ENCODE peak calls at places on chromosomes 13 and 19, in four cellular contexts. One of them, this sample, is unnamed. For H3K36me3, the result is how much of the 10 kb centered on the place peaks cover.

GRCh38 chr13:73340069-73340468 is 281.3 kb downstream of the KLF5 start:
- DNase-seq in breast epithelium: no peak
- DNase-seq in adrenal gland: no peak
- DNase-seq in Peyer's patch: no peak
- DNase-seq in this sample: no peak

GRCh38 chr19:14979498-14980255 is at the start of gene SLC1A6:
- DNase-seq in breast epithelium: no peak
- DNase-seq in adrenal gland: no peak
- DNase-seq in Peyer's patch: no peak
- DNase-seq in this sample: peak

GRCh38 chr19:6378036-6378435 is 2.3 kb upstream of the PSPN start:
- DNase-seq in breast epithelium: no peak
- DNase-seq in adrenal gland: no peak
- DNase-seq in Peyer's patch: no peak
- DNase-seq in this sample: peak

GRCh38 chr13:85091835-85092234 is 707.4 kb downstream of the SLITRK6 start:
- DNase-seq in breast epithelium: no peak
- DNase-seq in adrenal gland: no peak
- DNase-seq in Peyer's patch: no peak
- DNase-seq in this sample: no peak

GRCh38 chr13:24719139-24719538 is 38.9 kb downstream of the ATP12A start:
- DNase-seq in breast epithelium: no peak
- DNase-seq in adrenal gland: no peak
- DNase-seq in Peyer's patch: no peak
- DNase-seq in this sample: no peak

GRCh38 chr13:109297628-109298027 is 488.8 kb downstream of the IRS2 start:
- DNase-seq in breast epithelium: no peak
- DNase-seq in adrenal gland: no peak
- DNase-seq in Peyer's patch: no peak
- DNase-seq in this sample: no peak

GRCh38 chr13:95559100-95559499 is 6.6 kb downstream of the CLDN10 start:
- DNase-seq in breast epithelium: no peak
- DNase-seq in adrenal gland: no peak
- DNase-seq in Peyer's patch: no peak
- DNase-seq in this sample: no peak

GRCh38 chr19:17172624-17173345 is 42.4 kb upstream of the USE1 start:
- DNase-seq in breast epithelium: no peak
- DNase-seq in adrenal gland: no peak
- DNase-seq in Peyer's patch: no peak
- DNase-seq in this sample: no peak

GRCh38 chr13:23945612-23946011 is 48.3 kb upstream of the C1QTNF9B start:
- DNase-seq in breast epithelium: no peak
- DNase-seq in adrenal gland: no peak
- DNase-seq in Peyer's patch: no peak
- DNase-seq in this sample: no peak

GRCh38 chr13:91174886-91175501 is 172.5 kb upstream of the MIR17HG start:
- DNase-seq in breast epithelium: no peak
- DNase-seq in adrenal gland: no peak
- DNase-seq in Peyer's patch: no peak
- DNase-seq in this sample: no peak

GRCh38 chr13:95834134-95834765 is 157.3 kb downstream of the DNAJC3 start:
- DNase-seq in breast epithelium: no peak
- DNase-seq in adrenal gland: peak
- DNase-seq in Peyer's patch: peak
- DNase-seq in this sample: peak

GRCh38 chr19:56837892-56838679 is 2.4 kb downstream of the PEG3 start:
- DNase-seq in breast epithelium: peak
- DNase-seq in adrenal gland: peak
- DNase-seq in Peyer's patch: peak
- DNase-seq in this sample: peak

GRCh38 chr13:38998739-38999138 is 8.1 kb upstream of the STOML3 start:
- DNase-seq in breast epithelium: no peak
- DNase-seq in adrenal gland: no peak
- DNase-seq in Peyer's patch: no peak
- DNase-seq in this sample: no peak

GRCh38 chr19:45668342-45668871 is 386 bp downstream of the GIPR start:
- DNase-seq in breast epithelium: no peak
- DNase-seq in adrenal gland: no peak
- DNase-seq in Peyer's patch: no peak
- DNase-seq in this sample: no peak

GRCh38 chr19:37928527-37929286 is 21.7 kb downstream of the SIPA1L3 start:
- DNase-seq in breast epithelium: no peak
- DNase-seq in adrenal gland: no peak
- DNase-seq in Peyer's patch: peak
- DNase-seq in this sample: no peak

GRCh38 chr13:113991191-113991669 is 17.4 kb upstream of the C13orf46 start:
- DNase-seq in breast epithelium: no peak
- DNase-seq in adrenal gland: no peak
- DNase-seq in Peyer's patch: no peak
- DNase-seq in this sample: peak

GRCh38 chr13:36712785-36713184 is 39.0 kb downstream of the SERTM1 start:
- DNase-seq in breast epithelium: no peak
- DNase-seq in adrenal gland: no peak
- DNase-seq in Peyer's patch: no peak
- DNase-seq in this sample: peak

GRCh38 chr13:36026556-36026955 is 104.6 kb downstream of the DCLK1 start:
- DNase-seq in breast epithelium: no peak
- DNase-seq in adrenal gland: no peak
- DNase-seq in Peyer's patch: no peak
- DNase-seq in this sample: no peak

GRCh38 chr19:46626441-46626840 is 1.6 kb upstream of the PTGIR start:
- DNase-seq in breast epithelium: no peak
- DNase-seq in adrenal gland: no peak
- DNase-seq in Peyer's patch: no peak
- DNase-seq in this sample: no peak

GRCh38 chr13:94617389-94618000 is 15.8 kb downstream of the GPR180 start:
- DNase-seq in breast epithelium: no peak
- DNase-seq in adrenal gland: no peak
- DNase-seq in Peyer's patch: no peak
- DNase-seq in this sample: no peak

GRCh38 chr19:46660008-46660517 is 919 bp downstream of the DACT3 start:
- DNase-seq in breast epithelium: no peak
- DNase-seq in adrenal gland: no peak
- DNase-seq in Peyer's patch: no peak
- DNase-seq in this sample: no peak

GRCh38 chr13:40084934-40085333 is 429.5 kb downstream of the COG6 start:
- DNase-seq in breast epithelium: no peak
- DNase-seq in adrenal gland: no peak
- DNase-seq in Peyer's patch: no peak
- DNase-seq in this sample: no peak
- TF ChIP-seq POLR2A in breast epithelium: no peak
- TF ChIP-seq POLR2A in adrenal gland: no peak
- TF ChIP-seq POLR2A in Peyer's patch: no peak
- TF ChIP-seq POLR2A in this sample: no peak

DNA sequence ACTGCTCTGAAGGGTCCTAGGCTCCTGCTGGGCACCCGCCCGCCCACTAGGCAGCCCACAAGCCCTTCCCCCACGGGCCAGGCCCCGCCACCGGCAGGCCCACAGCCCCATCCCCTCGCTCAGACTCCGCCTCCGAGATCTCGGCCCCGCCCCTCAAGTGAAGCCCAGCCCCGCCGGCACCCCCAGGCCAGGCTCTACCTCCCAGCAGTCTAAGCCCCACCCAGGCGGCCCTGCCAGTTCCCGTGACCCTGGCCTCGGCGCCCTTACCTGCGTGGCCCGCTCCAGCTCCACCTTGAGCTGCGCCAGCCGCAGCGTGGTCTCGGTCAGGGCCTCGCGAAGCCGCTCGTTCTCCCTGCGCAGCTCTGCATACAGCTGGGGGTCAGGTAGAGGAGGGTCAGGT is 16.3 kb downstream of the EPS8L1 start:
- DNase-seq in breast epithelium: no peak
- DNase-seq in adrenal gland: no peak
- DNase-seq in Peyer's patch: no peak
- DNase-seq in this sample: peak
- H3K36me3 ChIP-seq in breast epithelium: under half
- H3K36me3 ChIP-seq in adrenal gland: under half
- H3K36me3 ChIP-seq in Peyer's patch: under half
- H3K36me3 ChIP-seq in this sample: under half

GRCh38 chr19:3360494-3361383 is 5.6 kb upstream of the NFIC start:
- DNase-seq in breast epithelium: no peak
- DNase-seq in adrenal gland: peak
- DNase-seq in Peyer's patch: peak
- DNase-seq in this sample: peak
- TF ChIP-seq POLR2A in breast epithelium: peak
- TF ChIP-seq POLR2A in adrenal gland: peak
- TF ChIP-seq POLR2A in Peyer's patch: no peak
- TF ChIP-seq POLR2A in this sample: no peak

DNA sequence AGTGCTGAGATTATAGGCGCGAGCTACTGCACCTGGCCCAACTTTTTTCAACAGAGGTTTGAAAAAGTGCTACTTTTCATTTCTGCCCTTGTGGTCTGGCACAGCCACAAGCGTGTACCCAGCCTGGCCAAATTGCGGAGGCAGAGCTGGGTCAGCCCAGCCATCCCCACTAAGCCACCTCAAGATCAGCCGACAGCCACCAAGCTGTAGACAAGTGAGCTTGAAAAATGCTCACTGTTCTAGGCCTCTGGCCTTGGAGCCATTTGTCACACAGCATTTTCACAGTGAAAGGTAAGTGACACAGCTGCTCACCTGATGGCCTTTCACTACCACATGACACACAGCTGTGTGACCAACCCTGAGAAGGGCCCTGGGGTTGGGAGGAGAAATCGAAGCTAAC is 27.3 kb downstream of the DNMT1 start:
- DNase-seq in breast epithelium: no peak
- DNase-seq in adrenal gland: no peak
- DNase-seq in Peyer's patch: no peak
- DNase-seq in this sample: no peak
- H3K36me3 ChIP-seq in breast epithelium: under half
- H3K36me3 ChIP-seq in adrenal gland: under half
- H3K36me3 ChIP-seq in Peyer's patch: under half
- H3K36me3 ChIP-seq in this sample: under half

GRCh38 chr19:12733907-12734214 is 623 bp downstream of the TRIR start:
- DNase-seq in breast epithelium: no peak
- DNase-seq in adrenal gland: no peak
- DNase-seq in Peyer's patch: no peak
- DNase-seq in this sample: no peak

GRCh38 chr19:12737666-12738351 is 512 bp downstream of the GET3 start:
- DNase-seq in breast epithelium: no peak
- DNase-seq in adrenal gland: no peak
- DNase-seq in Peyer's patch: no peak
- DNase-seq in this sample: no peak

GRCh38 chr19:12733369-12733896 is 1.1 kb downstream of the TRIR start:
- DNase-seq in breast epithelium: no peak
- DNase-seq in adrenal gland: no peak
- DNase-seq in Peyer's patch: no peak
- DNase-seq in this sample: peak

GRCh38 chr19:12731337-12731736 is 3.1 kb downstream of the TRIR start:
- DNase-seq in breast epithelium: no peak
- DNase-seq in adrenal gland: no peak
- DNase-seq in Peyer's patch: no peak
- DNase-seq in this sample: no peak

GRCh38 chr19:12736854-12737665 is at the start of gene GET3:
- DNase-seq in breast epithelium: peak
- DNase-seq in adrenal gland: peak
- DNase-seq in Peyer's patch: peak
- DNase-seq in this sample: peak
- TF ChIP-seq POLR2A in breast epithelium: peak
- TF ChIP-seq POLR2A in adrenal gland: no peak
- TF ChIP-seq POLR2A in Peyer's patch: peak
- TF ChIP-seq POLR2A in this sample: no peak

DNA sequence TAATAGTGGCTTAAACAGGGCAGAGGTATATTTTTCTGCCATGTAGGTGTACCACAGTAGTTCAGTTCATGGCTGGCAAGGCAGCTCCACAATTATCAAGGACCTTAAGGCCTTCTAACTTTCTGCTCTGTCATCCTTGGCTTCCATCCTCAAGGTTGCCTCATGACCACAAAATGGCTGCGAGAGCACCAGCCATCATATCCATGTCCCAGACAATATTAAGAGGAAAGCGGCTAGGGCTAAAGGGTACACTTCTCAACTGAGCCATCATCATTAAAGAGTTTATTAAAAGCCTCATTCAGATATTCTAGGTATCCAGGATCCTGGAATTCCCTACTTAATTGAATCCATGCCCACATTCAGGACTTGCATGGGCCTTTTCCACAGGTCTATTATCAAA is 62.7 kb upstream of the MRI1 start:
- DNase-seq in breast epithelium: no peak
- DNase-seq in adrenal gland: no peak
- DNase-seq in Peyer's patch: no peak
- DNase-seq in this sample: no peak
- H3K36me3 ChIP-seq in breast epithelium: under half
- H3K36me3 ChIP-seq in adrenal gland: under half
- H3K36me3 ChIP-seq in Peyer's patch: under half
- H3K36me3 ChIP-seq in this sample: under half

This sample was measured in testis.